ENCODE peak calls at places on chromosomes 11 and 22, in seven cellular contexts. J is colonic mucosa, F is Peyer's patch, P is heart left ventricle, W is MM.1S, Z is tibial artery, D is PC-9. G is an unnamed sample. For H3K9me3, the result is how much of the 10 kb centered on the place peaks cover.

GRCh38 chr11:35180311-35181233 is 41.6 kb downstream of the CD44 start:
- DNase-seq in J (no peak), F (no peak), P (no peak), W (no peak), Z (no peak), D (no peak), G (no peak)

GRCh38 chr22:19046719-19047609 is 75.2 kb downstream of the DGCR2 start:
- DNase-seq in J (no peak), F (peak), P (no peak), W (no peak), Z (no peak), D (no peak), G (no peak)

GRCh38 chr11:47348859-47349258 is 3.6 kb downstream of the MYBPC3 start:
- DNase-seq in J (no peak), F (no peak), P (no peak), W (peak), Z (no peak), D (peak), G (no peak)

GRCh38 chr11:29634248-29634647 is 382.6 kb downstream of the KCNA4 start:
- DNase-seq in J (no peak), F (no peak), P (no peak), W (no peak), Z (no peak), D (no peak), G (no peak)

GRCh38 chr11:67278939-67279588 is 10.0 kb upstream of the ANKRD13D start:
- DNase-seq in J (no peak), F (no peak), P (no peak), W (no peak), Z (no peak), D (no peak), G (no peak)

GRCh38 chr22:50569041-50569459 is 6.3 kb upstream of the SYCE3 start:
- DNase-seq in J (no peak), F (peak), P (no peak), W (no peak), Z (no peak), D (no peak), G (no peak)

GRCh38 chr11:7251836-7252682 is at the start of gene SYT9:
- DNase-seq in J (peak), F (peak), P (peak), W (peak), Z (no peak), D (no peak), G (no peak)

GRCh38 chr11:133383689-133384088 is 148.6 kb downstream of the OPCML start:
- DNase-seq in J (no peak), F (peak), P (no peak), W (no peak), Z (no peak), D (no peak), G (no peak)

GRCh38 chr11:73625690-73626318 is 20.6 kb upstream of the PLEKHB1 start:
- DNase-seq in J (peak), F (peak), P (peak), W (peak), Z (peak), D (peak), G (peak)

GRCh38 chr22:46957521-46957920 is 195.1 kb downstream of the TBC1D22A start:
- DNase-seq in J (no peak), F (no peak), P (no peak), W (no peak), Z (no peak), D (no peak), G (no peak)

GRCh38 chr22:37496651-37497599 is 10.7 kb upstream of the MFNG start:
- DNase-seq in J (no peak), F (no peak), P (no peak), W (no peak), Z (no peak), D (peak), G (peak)

GRCh38 chr11:69920500-69921428 is 101.5 kb upstream of the FGF3 start:
- DNase-seq in J (no peak), F (peak), P (no peak), W (no peak), Z (peak), D (no peak), G (no peak)

GRCh38 chr11:40099391-40100169 is 1359.9 kb downstream of the LRRC4C start:
- DNase-seq in J (no peak), F (no peak), P (no peak), W (no peak), Z (no peak), D (no peak), G (no peak)

GRCh38 chr11:35211952-35212351 is 73.0 kb downstream of the CD44 start:
- DNase-seq in J (no peak), F (no peak), P (no peak), W (no peak), Z (no peak), D (no peak), G (no peak)

GRCh38 chr11:67309661-67310061 is 6.3 kb downstream of the SSH3 start:
- DNase-seq in J (no peak), F (no peak), P (no peak), W (no peak), Z (no peak), D (no peak), G (no peak)

GRCh38 chr22:24706732-24707476 is 67.6 kb downstream of the PIWIL3 start:
- DNase-seq in J (no peak), F (no peak), P (no peak), W (no peak), Z (no peak), D (no peak), G (no peak)

GRCh38 chr11:49432242-49432848 is 223.9 kb upstream of the FOLH1 start:
- DNase-seq in J (no peak), F (no peak), P (no peak), W (no peak), Z (no peak), D (no peak), G (no peak)

GRCh38 chr22:30208631-30209603 is 37.6 kb downstream of the LIF start:
- DNase-seq in J (peak), F (no peak), P (peak), W (no peak), Z (peak), D (peak), G (peak)

GRCh38 chr22:37244922-37245722 is 1.1 kb upstream of the RAC2 start:
- DNase-seq in J (no peak), F (peak), P (no peak), W (peak), Z (no peak), D (no peak), G (no peak)

GRCh38 chr11:120034881-120035620 is 102.9 kb downstream of the TRIM29 start:
- DNase-seq in J (no peak), F (no peak), P (no peak), W (no peak), Z (no peak), D (no peak), G (no peak)

GRCh38 chr11:69301491-69302401 is 7.8 kb downstream of the MYEOV start:
- DNase-seq in J (peak), F (no peak), P (no peak), W (no peak), Z (no peak), D (peak), G (peak)

GRCh38 chr11:59266491-59266890 is 53.8 kb upstream of the MPEG1 start:
- DNase-seq in J (no peak), F (no peak), P (no peak), W (no peak), Z (no peak), D (peak), G (no peak)

GRCh38 chr22:26669060-26669481 is 11.7 kb downstream of the MIAT start:
- DNase-seq in J (no peak), F (no peak), P (no peak), W (no peak), Z (no peak), D (peak), G (no peak)

GRCh38 chr11:86781546-86781945 is 18.8 kb upstream of the PRSS23 start:
- DNase-seq in J (no peak), F (no peak), P (no peak), W (no peak), Z (no peak), D (no peak), G (no peak)

GRCh38 chr22:40818192-40818746 is 877 bp downstream of the SLC25A17 start:
- DNase-seq in J (no peak), F (no peak), P (no peak), W (peak), Z (no peak), D (no peak), G (no peak)

GRCh38 chr11:128039140-128040021 is 548.0 kb downstream of the ETS1 start:
- DNase-seq in J (peak), F (peak), P (no peak), W (peak), Z (peak), D (no peak), G (no peak)

GRCh38 chr11:128903248-128904041 is 12.3 kb downstream of the KCNJ5 start:
- DNase-seq in J (no peak), F (no peak), P (peak), W (no peak), Z (peak), D (no peak), G (no peak)

GRCh38 chr11:63909621-63910506 is 7.1 kb downstream of the RCOR2 start:
- DNase-seq in J (no peak), F (no peak), P (no peak), W (no peak), Z (no peak), D (no peak), G (no peak)

DNA sequence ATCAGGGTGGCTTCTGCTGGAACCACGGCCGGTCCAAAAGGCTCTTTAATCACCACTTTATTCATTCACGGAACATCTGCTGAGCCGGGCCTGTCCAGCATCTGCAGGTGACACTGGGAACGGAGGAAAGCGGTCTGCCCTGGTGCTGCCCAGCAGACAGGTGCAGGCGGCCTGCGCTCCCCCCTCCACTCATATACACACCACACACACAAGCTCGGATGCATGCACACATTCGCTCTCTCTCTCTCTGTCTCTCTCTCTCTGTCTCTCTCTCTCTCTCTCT is 736.9 kb downstream of the BRD1 start:
- DNase-seq in J (no peak), F (no peak), P (no peak), W (no peak), Z (no peak), D (no peak), G (no peak)
- H3K9me3 ChIP-seq in J (under half), F (under half), P (under half), W (under half), Z (under half), D (under half), G (half or more)

GRCh38 chr22:44360306-44360685 is 47.5 kb upstream of the SHISAL1 start:
- DNase-seq in J (no peak), F (no peak), P (no peak), W (no peak), Z (no peak), D (no peak), G (no peak)
- H3K4me3 ChIP-seq in J (no peak), F (no peak), P (no peak), W (no peak), Z (peak), D (peak), G (no peak)

GRCh38 chr11:99148352-99148751 is 127.6 kb downstream of the CNTN5 start:
- DNase-seq in J (no peak), F (no peak), P (no peak), W (peak), Z (no peak), D (no peak), G (no peak)
- H3K9me3 ChIP-seq in J (under half), F (under half), P (under half), W (under half), Z (under half), D (under half), G (under half)

GRCh38 chr22:32204856-32205722 is at the start of gene RFPL2:
- DNase-seq in J (no peak), F (peak), P (no peak), W (no peak), Z (no peak), D (no peak), G (no peak)

GRCh38 chr22:32205974-32206773 is 1.3 kb upstream of the RFPL2 start:
- DNase-seq in J (no peak), F (no peak), P (no peak), W (no peak), Z (no peak), D (no peak), G (no peak)

GRCh38 chr22:32203181-32204105 is 1.4 kb downstream of the RFPL2 start:
- DNase-seq in J (no peak), F (no peak), P (no peak), W (no peak), Z (no peak), D (no peak), G (no peak)

GRCh38 chr22:32202539-32203180 is 2.2 kb downstream of the RFPL2 start:
- DNase-seq in J (peak), F (peak), P (peak), W (peak), Z (no peak), D (no peak), G (no peak)

DNA sequence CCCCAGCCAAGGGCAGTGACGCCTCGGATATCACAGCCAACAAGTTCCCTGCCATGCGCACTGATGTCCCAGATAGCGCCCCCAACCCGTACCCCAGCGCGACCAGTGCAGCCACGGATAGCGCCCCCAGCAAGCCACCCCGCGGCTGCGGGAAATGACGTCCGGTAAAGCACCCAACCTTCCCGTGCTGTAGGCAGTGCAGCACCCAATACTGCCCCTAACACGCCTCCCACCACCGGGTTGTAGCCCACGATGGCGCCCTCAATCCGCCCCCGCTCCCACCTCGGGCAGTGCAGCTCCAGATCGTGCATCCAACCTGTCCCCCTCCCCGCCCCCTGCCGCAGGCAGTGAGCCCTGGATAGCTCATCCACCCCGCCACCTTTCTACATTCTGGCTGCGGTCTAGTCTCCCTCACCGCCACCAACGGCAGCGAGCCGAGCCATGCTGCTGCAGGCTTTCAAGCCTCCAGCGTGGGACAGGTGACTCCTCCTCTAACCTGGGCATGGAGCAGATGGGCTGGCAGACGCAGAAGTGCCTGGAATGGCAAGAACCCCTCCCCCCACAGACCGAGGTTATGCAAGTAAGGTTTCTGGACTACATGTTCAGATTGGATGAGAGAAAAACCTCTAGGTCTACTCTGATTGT is 540 bp downstream of the RFPL2 start:
- DNase-seq in J (no peak), F (no peak), P (no peak), W (no peak), Z (no peak), D (no peak), G (no peak)
- H3K4me3 ChIP-seq in J (no peak), F (peak), P (no peak), W (no peak), Z (no peak), D (no peak), G (no peak)

GRCh38 chr11:54927704-54928103 is 221.1 kb downstream of the OR4A5 start:
- DNase-seq in J (no peak), F (no peak), P (no peak), W (no peak), Z (no peak), D (no peak), G (no peak)
- H3K9me3 ChIP-seq in J (under half), F (under half), P (half or more), W (under half), Z (under half), D (under half), G (under half)

GRCh38 chr11:110190885-110191284 is 97.7 kb downstream of the ZC3H12C start:
- DNase-seq in J (no peak), F (no peak), P (no peak), W (no peak), Z (no peak), D (no peak), G (no peak)
- H3K4me3 ChIP-seq in J (no peak), F (no peak), P (no peak), W (no peak), Z (no peak), D (no peak), G (no peak)

GRCh38 chr22:48515571-48516200 is 1312.0 kb downstream of the BRD1 start:
- DNase-seq in J (no peak), F (no peak), P (no peak), W (no peak), Z (no peak), D (no peak), G (no peak)
- H3K9me3 ChIP-seq in J (under half), F (under half), P (under half), W (under half), Z (under half), D (under half), G (half or more)

DNA sequence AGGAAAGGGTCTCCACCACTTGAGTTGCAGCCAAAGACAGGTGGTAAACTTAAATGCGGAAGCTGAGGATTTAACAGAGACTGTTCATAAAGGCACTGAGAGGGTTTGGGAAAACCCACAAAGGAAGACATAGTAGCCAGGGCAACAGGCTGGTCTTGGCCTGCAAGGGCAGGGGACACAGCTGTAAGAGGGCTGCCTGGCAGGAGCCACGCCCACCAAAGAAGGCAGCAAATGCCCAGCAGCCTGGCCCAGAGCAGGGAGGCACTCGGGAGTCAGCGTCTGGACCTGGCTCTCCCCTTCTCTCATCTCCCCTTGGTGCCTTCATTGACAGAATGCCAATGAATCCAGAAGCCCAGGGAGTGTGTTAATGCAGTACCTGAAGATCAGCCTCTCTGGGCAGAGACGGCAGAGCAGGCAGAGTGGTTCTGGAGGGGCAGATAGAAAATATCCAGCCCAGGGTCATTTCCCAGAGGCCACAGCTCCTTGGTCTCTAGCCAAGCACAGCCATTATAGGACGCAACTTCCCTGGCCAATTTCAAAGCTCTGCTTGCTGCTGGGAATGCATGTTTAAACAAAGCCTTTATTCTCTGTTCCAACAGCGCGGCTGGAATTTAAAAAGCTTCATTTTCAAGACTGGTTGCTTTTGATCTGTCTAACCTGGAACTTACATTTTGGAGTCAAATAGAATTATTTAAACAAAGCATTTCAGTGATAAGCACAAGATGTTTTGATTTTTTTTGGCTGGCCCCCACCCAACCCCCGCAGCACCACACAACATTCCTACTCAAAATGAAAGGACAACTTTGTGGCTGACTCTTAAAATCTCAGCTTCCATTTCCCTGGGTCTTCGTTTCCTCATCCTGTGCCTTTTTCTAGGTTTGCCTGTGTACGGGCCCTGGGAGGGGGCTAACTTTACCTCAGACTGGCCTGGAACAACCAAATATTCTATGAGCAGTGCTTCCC is 125.6 kb upstream of the LMO1 start:
- DNase-seq in J (no peak), F (no peak), P (peak), W (no peak), Z (no peak), D (no peak), G (no peak)
- H3K4me3 ChIP-seq in J (no peak), F (no peak), P (no peak), W (no peak), Z (no peak), D (no peak), G (peak)

DNA sequence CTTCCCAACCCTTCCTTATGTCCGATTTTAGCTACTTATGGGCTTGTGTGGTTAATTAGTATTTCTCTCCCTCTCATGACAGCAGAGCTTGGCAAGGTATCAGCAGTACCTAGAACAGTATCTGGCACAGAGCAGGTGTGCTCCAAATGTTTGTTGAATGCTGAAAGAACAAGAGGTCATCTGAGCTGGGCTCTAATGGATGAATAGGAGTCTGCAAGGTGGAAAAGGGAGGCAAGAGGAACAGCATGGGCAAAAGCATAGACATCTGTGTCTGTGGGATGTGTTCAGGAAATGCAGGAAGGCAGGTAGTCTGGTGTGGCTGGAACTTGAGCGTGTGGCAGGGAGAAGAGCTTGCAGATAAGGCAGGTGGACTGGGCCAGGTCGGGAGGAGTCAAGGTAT is 19.0 kb downstream of the PRG3 start:
- DNase-seq in J (no peak), F (no peak), P (no peak), W (no peak), Z (no peak), D (no peak), G (no peak)
- H3K9me3 ChIP-seq in J (under half), F (under half), P (under half), W (under half), Z (under half), D (under half), G (under half)

DNA sequence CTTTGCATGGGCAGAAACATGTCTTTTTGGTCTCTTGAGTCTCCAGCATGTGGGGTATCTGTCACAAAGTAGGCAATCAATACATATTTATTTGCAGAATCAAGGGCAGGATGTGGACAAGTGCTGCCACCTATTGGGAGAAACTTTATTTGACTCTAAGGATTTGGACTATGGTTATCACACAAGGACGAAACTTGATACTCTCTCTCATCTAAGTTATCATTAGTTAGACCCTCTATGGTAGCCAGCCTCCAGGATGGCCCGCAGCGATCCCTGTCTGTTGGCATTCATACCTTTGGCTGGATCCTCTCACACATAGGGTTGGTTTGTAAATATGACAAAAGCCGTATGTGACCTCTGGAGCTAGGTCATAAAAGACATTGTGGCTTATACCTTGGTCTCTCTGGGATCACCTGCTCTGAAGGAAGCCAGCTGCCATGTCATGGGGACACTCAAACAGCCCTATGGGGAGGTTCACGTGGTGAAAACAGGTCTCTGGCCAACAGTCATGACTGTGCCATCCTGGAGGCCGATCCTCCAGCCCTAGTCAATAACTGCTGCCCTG is 1.1 kb upstream of the FBXO7 start:
- DNase-seq in J (peak), F (peak), P (no peak), W (peak), Z (no peak), D (peak), G (peak)
- H3K4me3 ChIP-seq in J (peak), F (peak), P (no peak), W (peak), Z (peak), D (peak), G (peak)